ENCODE peak calls at places on chromosome 10, in six cellular contexts. One of them, this sample, is unnamed.

GRCh38 chr10:131142446-131143380 is 168.8 kb downstream of the TCERG1L start:
- DNase-seq in neural crest cell: no peak
- DNase-seq in epithelial cell of proximal tubule: no peak
- DNase-seq in choroid plexus epithelial cell: no peak
- DNase-seq in cardiac muscle cell: no peak
- DNase-seq in natural killer cell: no peak
- DNase-seq in this sample: no peak

GRCh38 chr10:114777415-114777814 is 44.2 kb upstream of the FHIP2A start:
- DNase-seq in neural crest cell: no peak
- DNase-seq in epithelial cell of proximal tubule: no peak
- DNase-seq in choroid plexus epithelial cell: no peak
- DNase-seq in cardiac muscle cell: no peak
- DNase-seq in natural killer cell: no peak
- DNase-seq in this sample: no peak

GRCh38 chr10:86648706-86649426 is 5.5 kb upstream of the OPN4 start:
- DNase-seq in neural crest cell: no peak
- DNase-seq in epithelial cell of proximal tubule: no peak
- DNase-seq in choroid plexus epithelial cell: peak; percentile 51
- DNase-seq in cardiac muscle cell: no peak
- DNase-seq in natural killer cell: no peak
- DNase-seq in this sample: no peak

GRCh38 chr10:79101560-79101971 is 32.8 kb downstream of the ZMIZ1 start:
- DNase-seq in neural crest cell: no peak
- DNase-seq in epithelial cell of proximal tubule: no peak
- DNase-seq in choroid plexus epithelial cell: no peak
- DNase-seq in cardiac muscle cell: no peak
- DNase-seq in natural killer cell: no peak
- DNase-seq in this sample: no peak

GRCh38 chr10:46289209-46289810 is 2.5 kb downstream of the ANTXRL start:
- DNase-seq in neural crest cell: no peak
- DNase-seq in epithelial cell of proximal tubule: no peak
- DNase-seq in choroid plexus epithelial cell: no peak
- DNase-seq in cardiac muscle cell: no peak
- DNase-seq in natural killer cell: no peak
- DNase-seq in this sample: no peak

GRCh38 chr10:109765838-109766237 is 157.5 kb downstream of the XPNPEP1 start:
- DNase-seq in neural crest cell: no peak
- DNase-seq in epithelial cell of proximal tubule: no peak
- DNase-seq in choroid plexus epithelial cell: no peak
- DNase-seq in cardiac muscle cell: no peak
- DNase-seq in natural killer cell: no peak
- DNase-seq in this sample: no peak

GRCh38 chr10:74076961-74077360 is 73.7 kb downstream of the AP3M1 start:
- DNase-seq in neural crest cell: no peak
- DNase-seq in epithelial cell of proximal tubule: no peak
- DNase-seq in choroid plexus epithelial cell: no peak
- DNase-seq in cardiac muscle cell: no peak
- DNase-seq in natural killer cell: no peak
- DNase-seq in this sample: no peak

GRCh38 chr10:108544500-108545120 is 1378.7 kb downstream of the XPNPEP1 start:
- DNase-seq in neural crest cell: peak; percentile 68
- DNase-seq in epithelial cell of proximal tubule: peak; percentile 7
- DNase-seq in choroid plexus epithelial cell: peak; percentile 78
- DNase-seq in cardiac muscle cell: peak; percentile 72
- DNase-seq in natural killer cell: peak; percentile 33
- DNase-seq in this sample: peak; percentile 28

GRCh38 chr10:18886102-18886501 is 162.5 kb upstream of the MALRD1 start:
- DNase-seq in neural crest cell: no peak
- DNase-seq in epithelial cell of proximal tubule: no peak
- DNase-seq in choroid plexus epithelial cell: peak; percentile 63
- DNase-seq in cardiac muscle cell: no peak
- DNase-seq in natural killer cell: no peak
- DNase-seq in this sample: no peak

GRCh38 chr10:78755877-78756455 is 312.8 kb upstream of the ZMIZ1 start:
- DNase-seq in neural crest cell: no peak
- DNase-seq in epithelial cell of proximal tubule: no peak
- DNase-seq in choroid plexus epithelial cell: no peak
- DNase-seq in cardiac muscle cell: no peak
- DNase-seq in natural killer cell: no peak
- DNase-seq in this sample: no peak

GRCh38 chr10:103926722-103927319 is 8.8 kb upstream of the STN1 start:
- DNase-seq in neural crest cell: no peak
- DNase-seq in epithelial cell of proximal tubule: no peak
- DNase-seq in choroid plexus epithelial cell: no peak
- DNase-seq in cardiac muscle cell: peak; percentile 26
- DNase-seq in natural killer cell: no peak
- DNase-seq in this sample: no peak
- TF ChIP-seq CTCF in neural crest cell: no peak
- TF ChIP-seq CTCF in epithelial cell of proximal tubule: no peak
- TF ChIP-seq CTCF in choroid plexus epithelial cell: no peak
- TF ChIP-seq CTCF in cardiac muscle cell: no peak
- TF ChIP-seq CTCF in natural killer cell: no peak
- TF ChIP-seq CTCF in this sample: no peak

DNA sequence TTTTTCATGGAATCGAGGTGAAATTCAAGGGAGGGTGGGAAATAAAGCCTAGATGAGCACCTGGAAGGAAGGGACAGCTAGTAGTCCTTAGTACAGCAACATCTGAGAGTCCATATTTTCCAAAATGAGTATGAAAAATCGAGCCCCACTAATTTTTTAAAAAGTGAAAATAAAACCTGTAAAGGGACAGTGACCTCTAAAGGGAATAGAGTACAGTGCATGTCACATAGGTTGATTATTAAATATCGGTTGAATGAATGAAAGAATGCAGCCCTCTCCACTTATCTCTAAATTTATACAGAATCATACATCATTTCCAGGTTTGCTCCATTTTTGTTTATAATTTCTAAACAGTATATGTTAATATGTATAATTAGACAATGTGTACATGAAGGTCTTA is 1088.5 kb upstream of the GHITM start:
- DNase-seq in neural crest cell: no peak
- DNase-seq in epithelial cell of proximal tubule: no peak
- DNase-seq in choroid plexus epithelial cell: no peak
- DNase-seq in cardiac muscle cell: no peak
- DNase-seq in natural killer cell: no peak
- DNase-seq in this sample: no peak
- TF ChIP-seq CTCF in neural crest cell: no peak
- TF ChIP-seq CTCF in epithelial cell of proximal tubule: no peak
- TF ChIP-seq CTCF in choroid plexus epithelial cell: no peak
- TF ChIP-seq CTCF in cardiac muscle cell: no peak
- TF ChIP-seq CTCF in natural killer cell: no peak
- TF ChIP-seq CTCF in this sample: no peak

DNA sequence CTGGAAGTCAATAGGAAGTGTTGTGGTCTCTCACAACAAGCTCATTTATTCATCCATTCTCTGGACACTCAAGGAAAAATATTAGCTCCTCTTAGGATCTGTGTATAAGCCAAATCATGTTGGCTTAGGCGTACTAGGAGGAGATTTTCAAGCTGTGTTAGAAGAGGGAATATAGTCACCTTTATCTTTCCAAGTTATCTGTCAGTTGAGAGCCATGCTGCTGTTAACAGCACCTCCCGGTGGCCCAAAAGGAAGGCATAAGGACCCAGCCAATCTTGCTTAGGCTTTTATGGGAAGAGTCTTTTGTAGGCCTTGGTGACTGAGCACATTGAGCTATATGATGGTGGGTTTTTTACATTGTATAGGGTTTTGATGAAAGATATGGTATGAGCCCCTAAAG is 220.0 kb downstream of the LRMDA start:
- DNase-seq in neural crest cell: no peak
- DNase-seq in epithelial cell of proximal tubule: no peak
- DNase-seq in choroid plexus epithelial cell: peak; percentile 34
- DNase-seq in cardiac muscle cell: no peak
- DNase-seq in natural killer cell: no peak
- DNase-seq in this sample: no peak
- TF ChIP-seq CTCF in neural crest cell: no peak
- TF ChIP-seq CTCF in epithelial cell of proximal tubule: peak; percentile 74
- TF ChIP-seq CTCF in choroid plexus epithelial cell: peak; percentile 52
- TF ChIP-seq CTCF in cardiac muscle cell: no peak
- TF ChIP-seq CTCF in natural killer cell: no peak
- TF ChIP-seq CTCF in this sample: no peak

DNA sequence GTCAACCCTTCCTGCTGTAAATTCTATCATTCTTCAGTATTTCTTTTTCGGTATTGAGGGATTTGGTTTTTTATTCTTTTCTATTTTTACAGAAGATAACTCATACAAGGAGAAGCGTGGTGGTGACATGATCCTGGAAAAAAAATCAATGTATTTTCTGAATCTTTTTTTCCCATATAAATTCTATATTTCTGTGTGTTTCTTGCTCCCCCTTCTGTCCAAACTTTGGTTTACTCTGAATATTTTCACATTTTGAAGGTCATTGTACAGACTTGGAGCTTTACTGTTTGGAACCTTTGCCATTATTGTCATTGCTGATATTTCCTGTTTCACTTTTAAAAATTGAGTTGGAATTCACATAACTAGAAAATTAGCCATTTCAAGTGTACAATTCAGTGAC is 246.3 kb downstream of the REEP3 start:
- DNase-seq in neural crest cell: no peak
- DNase-seq in epithelial cell of proximal tubule: no peak
- DNase-seq in choroid plexus epithelial cell: no peak
- DNase-seq in cardiac muscle cell: no peak
- DNase-seq in natural killer cell: no peak
- DNase-seq in this sample: no peak
- TF ChIP-seq CTCF in neural crest cell: peak; percentile 59
- TF ChIP-seq CTCF in epithelial cell of proximal tubule: peak; percentile 52
- TF ChIP-seq CTCF in choroid plexus epithelial cell: peak; percentile 39
- TF ChIP-seq CTCF in cardiac muscle cell: peak; percentile 44
- TF ChIP-seq CTCF in natural killer cell: no peak
- TF ChIP-seq CTCF in this sample: no peak